ENCODE peak calls at places on chromosomes 12 and 14, in five cellular contexts. D is gastrocnemius medialis, A is endothelial cell of umbilical vein, U is uterus, L is IMR-90. G is an unnamed sample.

GRCh38 chr14:34053666-34054065 is 102.8 kb upstream of the EGLN3 start:
- DNase-seq in D (no peak), A (peak), U (peak), L (no peak), G (no peak)

GRCh38 chr14:93318927-93319326 is 13.9 kb downstream of the BTBD7 start:
- DNase-seq in D (no peak), A (no peak), U (no peak), L (peak), G (no peak)

GRCh38 chr14:50085570-50086315 is 30.6 kb downstream of the VCPKMT start:
- DNase-seq in D (no peak), A (no peak), U (no peak), L (peak), G (no peak)

GRCh38 chr12:32134144-32134888 is 27.7 kb downstream of the BICD1 start:
- DNase-seq in D (no peak), A (peak), U (no peak), L (peak), G (no peak)

GRCh38 chr14:77186911-77187648 is 5.5 kb downstream of the TMEM63C start:
- DNase-seq in D (no peak), A (no peak), U (no peak), L (peak), G (no peak)

GRCh38 chr12:1855241-1855640 is 34.9 kb downstream of the LRTM2 start:
- DNase-seq in D (no peak), A (no peak), U (no peak), L (peak), G (no peak)

GRCh38 chr14:75981426-75981825 is 369 bp downstream of the TGFB3 start:
- DNase-seq in D (no peak), A (peak), U (peak), L (no peak), G (peak)

GRCh38 chr14:35380794-35381193 is 23.8 kb downstream of the NFKBIA start:
- DNase-seq in D (no peak), A (no peak), U (no peak), L (no peak), G (no peak)

GRCh38 chr14:91184559-91184958 is 59.9 kb downstream of the GPR68 start:
- DNase-seq in D (no peak), A (no peak), U (no peak), L (no peak), G (no peak)

GRCh38 chr12:2190896-2191533 is 138.2 kb downstream of the CACNA1C start:
- DNase-seq in D (no peak), A (no peak), U (no peak), L (no peak), G (no peak)

GRCh38 chr14:42555365-42555764 is 948.7 kb downstream of the LRFN5 start:
- DNase-seq in D (no peak), A (no peak), U (no peak), L (no peak), G (no peak)

GRCh38 chr12:108196319-108196718 is 67.2 kb downstream of the WSCD2 start:
- DNase-seq in D (no peak), A (no peak), U (no peak), L (no peak), G (no peak)

GRCh38 chr14:51396222-51396815 is 156.3 kb downstream of the TMX1 start:
- DNase-seq in D (peak), A (peak), U (peak), L (peak), G (no peak)

GRCh38 chr12:91057771-91058170 is at the start of gene KERA:
- DNase-seq in D (no peak), A (no peak), U (no peak), L (no peak), G (no peak)

GRCh38 chr12:47071241-47071852 is 8.1 kb upstream of the PCED1B start:
- DNase-seq in D (no peak), A (no peak), U (no peak), L (no peak), G (no peak)

GRCh38 chr12:104973250-104973649 is 12.9 kb upstream of the NOPCHAP1 start:
- DNase-seq in D (no peak), A (no peak), U (no peak), L (no peak), G (no peak)

GRCh38 chr12:27524839-27525238 is 833 bp downstream of the PPFIBP1 start:
- DNase-seq in D (no peak), A (peak), U (peak), L (peak), G (no peak)

GRCh38 chr12:52649066-52649465 is 2.9 kb downstream of the KRT2 start:
- DNase-seq in D (no peak), A (no peak), U (no peak), L (no peak), G (peak)
- H3K4me3 ChIP-seq in D (no peak), A (no peak), U (no peak), L (no peak), G (no peak)

GRCh38 chr14:88078525-88078924 is 73.6 kb downstream of the GPR65 start:
- DNase-seq in D (no peak), A (no peak), U (no peak), L (no peak), G (no peak)
- TF ChIP-seq CTCF in D (no peak), A (no peak), U (no peak), L (no peak), G (no peak)

GRCh38 chr14:63852817-63853730 is at the start of gene SYNE2:
- DNase-seq in D (peak), A (peak), U (peak), L (peak), G (peak)
- TF ChIP-seq POLR2A in D (peak), A (peak), U (peak), L (no peak), G (no peak)

DNA sequence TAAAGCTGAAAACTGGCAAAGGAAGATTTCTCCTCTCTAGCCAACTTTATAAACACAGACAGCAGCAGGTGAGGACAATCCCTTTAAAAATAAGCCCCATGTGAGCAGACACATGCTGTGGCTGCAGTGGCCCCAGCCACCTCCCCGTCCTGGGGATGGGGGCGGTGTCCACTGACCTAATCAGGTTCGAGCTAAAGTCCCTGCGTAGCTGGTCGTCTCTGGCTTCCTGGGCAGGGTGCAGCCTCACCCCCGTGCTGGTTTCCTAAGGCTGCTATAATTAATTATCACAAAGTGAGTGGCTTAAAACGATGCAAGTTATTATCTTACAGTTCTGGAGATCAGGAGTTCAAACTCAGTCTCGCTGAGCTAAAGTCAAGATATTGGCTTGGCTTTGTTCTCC is 1.0 kb downstream of the BDKRB1 start:
- DNase-seq in D (no peak), A (no peak), U (no peak), L (peak), G (no peak)
- H3K4me3 ChIP-seq in D (no peak), A (no peak), U (no peak), L (peak), G (no peak)

DNA sequence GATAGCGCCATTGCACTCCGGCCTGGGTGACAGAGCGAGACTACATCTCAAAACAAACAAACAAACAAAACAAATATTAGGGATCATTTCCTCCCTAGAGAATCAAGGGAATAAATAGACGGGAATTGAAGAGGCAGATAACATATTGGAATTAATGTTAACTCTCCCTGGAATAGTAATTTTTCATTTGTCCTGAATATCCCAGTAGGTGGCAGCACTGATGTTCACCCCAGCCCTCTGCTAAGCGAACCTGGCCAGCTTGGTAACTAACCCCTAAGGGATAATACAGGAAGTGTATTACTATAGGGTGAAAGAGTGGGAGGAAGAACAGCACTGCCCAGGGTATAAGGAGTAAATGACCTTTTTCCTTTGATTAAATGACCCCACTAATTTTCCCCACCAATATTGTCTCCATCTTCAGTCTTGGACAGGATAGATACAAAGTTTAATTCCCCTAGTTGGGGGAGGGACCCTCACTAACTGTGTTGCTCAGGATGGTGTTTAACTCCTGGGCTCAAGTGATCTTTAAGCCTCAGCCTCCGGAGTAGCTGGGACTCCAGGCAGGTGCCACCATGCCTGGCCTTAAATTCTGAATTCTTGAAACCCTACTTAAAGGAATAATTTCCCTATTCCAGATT is 40.5 kb downstream of the SLC2A14 start:
- DNase-seq in D (no peak), A (peak), U (no peak), L (peak), G (no peak)
- TF ChIP-seq CTCF in D (peak), A (peak), U (peak), L (peak), G (no peak)

GRCh38 chr12:3667485-3667884 is 85.4 kb downstream of the CRACR2A start:
- DNase-seq in D (no peak), A (no peak), U (no peak), L (no peak), G (no peak)

GRCh38 chr12:3668479-3669165 is 84.3 kb downstream of the CRACR2A start:
- DNase-seq in D (no peak), A (no peak), U (no peak), L (no peak), G (no peak)

GRCh38 chr12:3671330-3672112 is 81.4 kb downstream of the CRACR2A start:
- DNase-seq in D (no peak), A (no peak), U (no peak), L (no peak), G (no peak)

GRCh38 chr12:3670083-3670620 is 82.8 kb downstream of the CRACR2A start:
- DNase-seq in D (no peak), A (no peak), U (no peak), L (peak), G (no peak)

GRCh38 chr12:3669594-3669993 is 83.3 kb downstream of the CRACR2A start:
- DNase-seq in D (no peak), A (no peak), U (no peak), L (no peak), G (no peak)
- TF ChIP-seq POLR2A in D (no peak), A (no peak), U (no peak), L (no peak), G (no peak)

G was measured in lower leg skin.